ENCODE peak calls at places on chromosomes 12 and 14, in seven cellular contexts. N is activated CD4-positive, alpha-beta T cell treated with anti-CD3 and anti-CD28 coated beads, Interleukin-2, amount 10 ng/mL, durations not matched to agents 7 days and 5 days; U is KG1; M is pancreas; X is activated CD8-positive, alpha-beta T cell treated with anti-CD3 and anti-CD28 coated beads for 36 hours; S is fibroblast of the aortic adventitia; I is endothelial cell. F is an unnamed sample.
A peak's percentile ranks its signal among the peaks of the same experiment; 100 is the strongest.

GRCh38 chr14:105939810-105940508 is 413.6 kb downstream of the TMEM121 start:
- DNase-seq in N (no peak), U (no peak), M (no peak), X (peak; percentile 22), S (no peak), I (no peak), F (no peak)

GRCh38 chr14:71103662-71104484 is 196.6 kb downstream of the PCNX1 start:
- DNase-seq in N (peak; percentile 53), U (peak; percentile 44), M (no peak), X (no peak), S (peak; percentile 86), I (peak; percentile 23), F (peak; percentile 28)

GRCh38 chr14:99731536-99732435 is 47.7 kb downstream of the CYP46A1 start:
- DNase-seq in N (no peak), U (no peak), M (peak; percentile 77), X (no peak), S (no peak), I (peak; percentile 2), F (no peak)

GRCh38 chr14:69263364-69263763 is 3.4 kb downstream of the GALNT16 start:
- DNase-seq in N (no peak), U (no peak), M (no peak), X (no peak), S (peak; percentile 99), I (no peak), F (peak; percentile 66)

GRCh38 chr14:68140111-68140741 is 320.6 kb downstream of the RAD51B start:
- DNase-seq in N (no peak), U (no peak), M (no peak), X (no peak), S (peak; percentile 96), I (peak; percentile 10), F (peak; percentile 56)

GRCh38 chr14:58752782-58753181 is 115.0 kb downstream of the DACT1 start:
- DNase-seq in N (no peak), U (no peak), M (peak; percentile 88), X (no peak), S (peak; percentile 43), I (no peak), F (no peak)

GRCh38 chr12:132289356-132290202 is 39.8 kb downstream of the GALNT9 start:
- DNase-seq in N (no peak), U (no peak), M (peak; percentile 9), X (no peak), S (no peak), I (no peak), F (no peak)

GRCh38 chr14:104872469-104873341 is 7.6 kb downstream of the CEP170B start:
- DNase-seq in N (no peak), U (no peak), M (peak; percentile 38), X (no peak), S (peak; percentile 25), I (peak; percentile 6), F (no peak)

GRCh38 chr14:100815478-100816285 is 10.2 kb upstream of the MEG3 start:
- DNase-seq in N (no peak), U (no peak), M (no peak), X (no peak), S (peak; percentile 20), I (no peak), F (no peak)

GRCh38 chr14:71680733-71681387 is 251.4 kb upstream of the RGS6 start:
- DNase-seq in N (no peak), U (no peak), M (no peak), X (no peak), S (no peak), I (no peak), F (no peak)

GRCh38 chr12:40650038-40650704 is 42.1 kb upstream of the CNTN1 start:
- DNase-seq in N (no peak), U (no peak), M (no peak), X (no peak), S (no peak), I (no peak), F (no peak)

GRCh38 chr12:100031821-100032220 is 47.1 kb upstream of the ANKS1B start:
- DNase-seq in N (no peak), U (no peak), M (no peak), X (no peak), S (peak; percentile 30), I (no peak), F (no peak)

GRCh38 chr14:50303744-50304471 is 8.1 kb downstream of the L2HGDH start:
- DNase-seq in N (no peak), U (no peak), M (peak; percentile 34), X (no peak), S (peak; percentile 43), I (no peak), F (no peak)

GRCh38 chr12:2311001-2311778 is 258.4 kb downstream of the CACNA1C start:
- DNase-seq in N (no peak), U (no peak), M (no peak), X (no peak), S (peak; percentile 88), I (no peak), F (no peak)

GRCh38 chr14:64410084-64410774 is 22.1 kb downstream of the MTHFD1 start:
- DNase-seq in N (no peak), U (no peak), M (no peak), X (no peak), S (peak; percentile 32), I (no peak), F (no peak)

GRCh38 chr14:103561381-103562134 is 899 bp downstream of the BAG5 start:
- DNase-seq in N (peak; percentile 62), U (peak; percentile 42), M (no peak), X (peak; percentile 67), S (peak; percentile 56), I (peak; percentile 69), F (no peak)